ENCODE peak calls at places on chromosomes 12 and 14, in seven cellular contexts. K is activated gamma-delta T cell treated with Interleukin-2 at 50 U/mL for 16 hours; B is EL; G is M059J; L is stimulated activated naive CD4-positive, alpha-beta T cell treated with Interleukin-2 at 50 U/mL for 16 hours; Q is IMR-90; P is WERI-Rb-1. M is an unnamed sample.

GRCh38 chr12:120257041-120257821 is 8.3 kb downstream of the PXN start:
- DNase-seq in K (no peak), B (peak), G (peak), L (no peak), Q (peak), P (no peak), M (no peak)

GRCh38 chr12:88579941-88580871 is at the start of gene KITLG:
- DNase-seq in K (no peak), B (peak), G (peak), L (no peak), Q (peak), P (peak), M (no peak)

GRCh38 chr12:121822393-121823100 is 18.7 kb downstream of the SETD1B start:
- DNase-seq in K (no peak), B (no peak), G (no peak), L (no peak), Q (no peak), P (no peak), M (no peak)

GRCh38 chr12:130712346-130713065 is 3.6 kb downstream of the RIMBP2 start:
- DNase-seq in K (no peak), B (no peak), G (no peak), L (no peak), Q (no peak), P (no peak), M (no peak)

GRCh38 chr12:80778005-80778541 is 61.4 kb downstream of the MYF5 start:
- DNase-seq in K (no peak), B (peak), G (peak), L (no peak), Q (peak), P (no peak), M (no peak)

GRCh38 chr12:39297946-39298345 is 145.0 kb downstream of the KIF21A start:
- DNase-seq in K (no peak), B (no peak), G (no peak), L (no peak), Q (no peak), P (no peak), M (no peak)

GRCh38 chr14:43155258-43155657 is 1351.8 kb downstream of the FSCB start:
- DNase-seq in K (no peak), B (no peak), G (no peak), L (no peak), Q (no peak), P (no peak), M (no peak)

GRCh38 chr14:59679872-59680271 is 103.3 kb upstream of the CCDC175 start:
- DNase-seq in K (no peak), B (no peak), G (peak), L (no peak), Q (no peak), P (no peak), M (no peak)

GRCh38 chr12:69059465-69060457 is 126.8 kb upstream of the CPM start:
- DNase-seq in K (no peak), B (peak), G (peak), L (no peak), Q (peak), P (no peak), M (no peak)

GRCh38 chr12:66127695-66128094 is 2.9 kb downstream of the LLPH start:
- DNase-seq in K (no peak), B (no peak), G (no peak), L (no peak), Q (peak), P (no peak), M (no peak)

M was measured in NK-92 treated with Interleukin-12 subunit alpha and Interleukin-12 subunit beta, amount 100 ng/mL, for 24 hours.